ENCODE peak calls at places on chromosomes 6 and 20, in six cellular contexts. J, W, P, H, F and K are unnamed samples.

GRCh38 chr6:20056350-20056992 is 155.8 kb downstream of the MBOAT1 start:
- DNase-seq in F (no peak), P (peak), J (no peak), W (no peak), H (no peak), K (peak)

GRCh38 chr20:53195882-53196610 is 223.9 kb downstream of the TSHZ2 start:
- DNase-seq in P (no peak), H (no peak), W (no peak), F (no peak), J (no peak), K (no peak)

GRCh38 chr20:62856931-62857619 is 4.5 kb downstream of the TCFL5 start:
- DNase-seq in J (peak), F (no peak), W (no peak), H (no peak), P (no peak), K (no peak)

GRCh38 chr20:61922936-61923335 is 142.7 kb downstream of the TAF4 start:
- DNase-seq in W (no peak), H (no peak), J (no peak), F (no peak), P (no peak), K (no peak)

GRCh38 chr6:158220786-158221442 is 52.8 kb downstream of the GTF2H5 start:
- DNase-seq in W (peak), P (peak), J (peak), H (peak), F (peak), K (peak)

GRCh38 chr20:36925234-36925633 is 26.3 kb downstream of the SAMHD1 start:
- DNase-seq in P (no peak), J (no peak), F (peak), W (no peak), H (no peak), K (no peak)

GRCh38 chr20:6044102-6044501 is 9.8 kb downstream of the LRRN4 start:
- DNase-seq in F (no peak), P (no peak), W (no peak), J (no peak), H (no peak), K (no peak)

GRCh38 chr6:139943391-139943790 is 568.9 kb upstream of the CITED2 start:
- DNase-seq in J (no peak), P (no peak), H (no peak), F (no peak), W (no peak), K (no peak)

GRCh38 chr20:34557936-34558319 is 590 bp upstream of the MAP1LC3A start:
- DNase-seq in H (no peak), P (no peak), W (no peak), F (no peak), J (no peak), K (peak)

GRCh38 chr6:16130932-16131387 is 2.1 kb downstream of the MYLIP start:
- DNase-seq in W (no peak), P (peak), J (no peak), F (no peak), H (peak), K (peak)

GRCh38 chr20:44111712-44112335 is 75.2 kb downstream of the JPH2 start:
- DNase-seq in W (no peak), H (no peak), J (no peak), F (peak), P (no peak), K (no peak)

GRCh38 chr6:3669916-3670315 is 81.6 kb downstream of the PXDC1 start:
- DNase-seq in F (no peak), W (no peak), H (no peak), J (no peak), P (no peak), K (no peak)

GRCh38 chr20:36779656-36780025 is 6.1 kb upstream of the DSN1 start:
- DNase-seq in J (no peak), F (no peak), P (no peak), W (no peak), H (no peak), K (no peak)

GRCh38 chr20:35823937-35824336 is 52.1 kb downstream of the PHF20 start:
- DNase-seq in P (no peak), F (no peak), H (no peak), J (no peak), W (no peak), K (no peak)

GRCh38 chr6:121615493-121615892 is 180.0 kb downstream of the GJA1 start:
- DNase-seq in P (no peak), W (no peak), J (no peak), H (no peak), F (no peak), K (no peak)

GRCh38 chr20:42914302-42914701 is 275.4 kb downstream of the PTPRT start:
- DNase-seq in J (no peak), W (no peak), H (no peak), P (no peak), F (no peak), K (no peak)

GRCh38 chr6:13941902-13942301 is 17.1 kb downstream of the RNF182 start:
- DNase-seq in P (no peak), W (no peak), F (no peak), H (no peak), J (no peak), K (no peak)

GRCh38 chr6:7697432-7697819 is 28.5 kb upstream of the BMP6 start:
- DNase-seq in F (no peak), W (no peak), H (no peak), P (no peak), J (no peak), K (no peak)

GRCh38 chr6:107323133-107323785 is 136.1 kb downstream of the PDSS2 start:
- DNase-seq in P (no peak), W (no peak), F (no peak), H (no peak), J (no peak), K (no peak)

GRCh38 chr6:164528539-164528938 is 780.9 kb downstream of the C6orf118 start:
- DNase-seq in P (no peak), F (no peak), H (no peak), W (no peak), J (no peak), K (no peak)

GRCh38 chr6:36138667-36139066 is 8.4 kb downstream of the MAPK13 start:
- DNase-seq in P (no peak), J (no peak), H (no peak), W (no peak), F (no peak), K (no peak)